ENCODE peak calls at places on chromosome 3, in four cellular contexts. P is M059J, Q is BJ, E is pons. J is an unnamed sample.

GRCh38 chr3:60316121-60316783 is 935.0 kb downstream of the FHIT start:
- DNase-seq in Q (no peak), E (no peak), P (peak), J (peak)

GRCh38 chr3:134362670-134363380 is 11.4 kb downstream of the AMOTL2 start:
- DNase-seq in P (peak), E (no peak), Q (no peak), J (no peak)

GRCh38 chr3:126456211-126456610 is 19.5 kb downstream of the ZXDC start:
- DNase-seq in E (no peak), Q (no peak), P (no peak), J (no peak)

GRCh38 chr3:8529197-8529637 is 27.6 kb downstream of the LMCD1 start:
- DNase-seq in Q (no peak), E (peak), P (peak), J (peak)

GRCh38 chr3:170808041-170808440 is 62.0 kb downstream of the RPL22L1 start:
- DNase-seq in P (peak), Q (no peak), E (no peak), J (no peak)

GRCh38 chr3:144775581-144775980 is 804.0 kb downstream of the DIPK2A start:
- DNase-seq in E (peak), P (no peak), Q (no peak), J (peak)

GRCh38 chr3:8560608-8561007 is 59.0 kb downstream of the LMCD1 start:
- DNase-seq in E (no peak), Q (peak), P (peak), J (no peak)

GRCh38 chr3:11915621-11916417 is 69.1 kb upstream of the TAMM41 start:
- DNase-seq in P (no peak), Q (no peak), E (no peak), J (no peak)

GRCh38 chr3:171824824-171825221 is 14.5 kb upstream of the PLD1 start:
- DNase-seq in P (peak), E (no peak), Q (no peak), J (no peak)

GRCh38 chr3:124669470-124669869 is 60.8 kb upstream of the UMPS start:
- DNase-seq in Q (peak), P (peak), E (no peak), J (no peak)

GRCh38 chr3:98109789-98110188 is 20.7 kb upstream of the OR5H1 start:
- DNase-seq in Q (no peak), P (no peak), E (no peak), J (no peak)

GRCh38 chr3:127486337-127486944 is 104.1 kb downstream of the TPRA1 start:
- DNase-seq in P (no peak), E (no peak), Q (no peak), J (no peak)

GRCh38 chr3:140273542-140274195 is 338.7 kb downstream of the CLSTN2 start:
- DNase-seq in Q (no peak), E (no peak), P (no peak), J (no peak)

GRCh38 chr3:150097588-150097890 is 126.8 kb upstream of the PFN2 start:
- DNase-seq in Q (no peak), P (peak), E (no peak), J (no peak)

GRCh38 chr3:129162729-129163579 is 2.1 kb upstream of the ISY1 start:
- DNase-seq in E (no peak), P (peak), Q (no peak), J (no peak)

GRCh38 chr3:112454098-112454884 is 45.0 kb downstream of the BTLA start:
- DNase-seq in E (no peak), Q (no peak), P (no peak), J (no peak)

GRCh38 chr3:39541917-39542329 is 74.4 kb downstream of the MOBP start:
- DNase-seq in Q (no peak), P (peak), E (peak), J (peak)

GRCh38 chr3:195752066-195752465 is 31.3 kb downstream of the MUC20 start:
- DNase-seq in E (no peak), P (no peak), Q (no peak), J (no peak)